ENCODE peak calls at places on chromosomes 13 and 19, in seven cellular contexts. Q is astrocyte of the hippocampus; B is ascending aorta; D is adrenal gland; A is right atrium auricular region; R is cardiac fibroblast; M is stimulated activated CD8-positive, alpha-beta memory T cell treated with anti-CD3 and anti-CD28 coated beads, Interleukin-4, amount 100 ng/mL, for 1 hour. X is an unnamed sample.

GRCh38 chr19:53868091-53868891 is 608 bp downstream of the MYADM start:
- DNase-seq in Q (peak; percentile 79), B (peak; percentile 79), D (peak; percentile 34), A (peak; percentile 79), R (peak; percentile 78), M (no peak), X (no peak)

GRCh38 chr19:38877781-38878574 is at the start of gene RINL:
- DNase-seq in Q (no peak), B (no peak), D (no peak), A (no peak), R (no peak), M (no peak), X (no peak)

GRCh38 chr13:97978661-97979450 is 25.4 kb downstream of the IPO5 start:
- DNase-seq in Q (peak; percentile 22), B (no peak), D (no peak), A (no peak), R (peak; percentile 15), M (no peak), X (no peak)

GRCh38 chr13:82477436-82477835 is 1404.8 kb downstream of the SLITRK1 start:
- DNase-seq in Q (no peak), B (no peak), D (no peak), A (no peak), R (no peak), M (no peak), X (no peak)

GRCh38 chr13:26867451-26868067 is 107.0 kb upstream of the GPR12 start:
- DNase-seq in Q (peak; percentile 60), B (no peak), D (peak; percentile 23), A (no peak), R (peak; percentile 43), M (no peak), X (no peak)

GRCh38 chr13:99067160-99067985 is 89.5 kb upstream of the DOCK9 start:
- DNase-seq in Q (peak; percentile 67), B (no peak), D (no peak), A (no peak), R (peak; percentile 25), M (no peak), X (peak; percentile 15)

GRCh38 chr19:36489920-36490415 is 607 bp upstream of the ZNF566 start:
- DNase-seq in Q (peak; percentile 95), B (peak; percentile 84), D (peak; percentile 87), A (peak; percentile 86), R (peak; percentile 97), M (peak; percentile 30), X (peak; percentile 83)

GRCh38 chr19:28847468-28847867 is 365.5 kb downstream of the UQCRFS1 start:
- DNase-seq in Q (no peak), B (no peak), D (no peak), A (no peak), R (no peak), M (no peak), X (no peak)

GRCh38 chr13:73803997-73804396 is 330.2 kb downstream of the KLF12 start:
- DNase-seq in Q (peak; percentile 10), B (no peak), D (no peak), A (no peak), R (peak; percentile 11), M (no peak), X (no peak)

X was measured in Panc1.